ENCODE peak calls at places on chromosome X, in ten cellular contexts. A is AG04449; B is EL; O is activated CD4-positive, alpha-beta memory T cell treated with anti-CD3 and anti-CD28 coated beads, Interleukin-2, amount 10 ng/mL, durations not matched to agents 7 days and 5 days; N is AG08395; M is left lung; F is occipital lobe; Y is DMS153; I is tibial artery; U is pulmonary artery endothelial cell. D is an unnamed sample.
A peak's percentile ranks its signal among the peaks of the same experiment; 100 is the strongest.

GRCh38 chrX:83984961-83985360 is 124.0 kb downstream of the CYLC1 start:
- DNase-seq in A (no peak), B (no peak), O (no peak), N (no peak), M (no peak), F (no peak), Y (no peak), I (no peak), U (no peak), D (no peak)

GRCh38 chrX:48835524-48836329 is at the start of gene PCSK1N:
- DNase-seq in A (no peak), B (no peak), O (no peak), N (no peak), M (no peak), F (no peak), Y (no peak), I (no peak), U (no peak), D (no peak)

GRCh38 chrX:129654652-129655546 is at the start of gene APLN:
- DNase-seq in A (no peak), B (peak; percentile 61), O (no peak), N (no peak), M (no peak), F (peak; percentile 22), Y (no peak), I (peak; percentile 30), U (peak; percentile 26), D (no peak)

GRCh38 chrX:52821079-52821760 is 10.1 kb downstream of the XAGE5 start:
- DNase-seq in A (no peak), B (no peak), O (no peak), N (no peak), M (no peak), F (no peak), Y (no peak), I (no peak), U (no peak), D (no peak)

GRCh38 chrX:581717-582116 is 48.9 kb upstream of the SHOX start:
- DNase-seq in A (no peak), B (peak; percentile 38), O (no peak), N (no peak), M (no peak), F (no peak), Y (no peak), I (no peak), U (no peak), D (no peak)

GRCh38 chrX:24528605-24529004 is 63.5 kb downstream of the PDK3 start:
- DNase-seq in A (no peak), B (no peak), O (no peak), N (no peak), M (no peak), F (no peak), Y (no peak), I (no peak), U (no peak), D (no peak)

GRCh38 chrX:124211312-124211942 is 121.0 kb upstream of the TEX13D start:
- DNase-seq in A (no peak), B (peak; percentile 18), O (peak; percentile 24), N (peak; percentile 26), M (no peak), F (no peak), Y (peak; percentile 59), I (no peak), U (no peak), D (no peak)

GRCh38 chrX:120499301-120500097 is 30.4 kb upstream of the LAMP2 start:
- DNase-seq in A (no peak), B (peak; percentile 8), O (no peak), N (no peak), M (no peak), F (no peak), Y (no peak), I (no peak), U (no peak), D (no peak)

GRCh38 chrX:88612870-88613329 is 134.1 kb upstream of the CPXCR1 start:
- DNase-seq in A (no peak), B (no peak), O (no peak), N (no peak), M (no peak), F (no peak), Y (no peak), I (no peak), U (no peak), D (no peak)

GRCh38 chrX:41522681-41523080 is 75.5 kb downstream of the NYX start:
- DNase-seq in A (no peak), B (no peak), O (no peak), N (no peak), M (no peak), F (no peak), Y (no peak), I (no peak), U (no peak), D (no peak)

GRCh38 chrX:139538907-139539593 is 8.5 kb downstream of the F9 start:
- DNase-seq in A (no peak), B (no peak), O (no peak), N (no peak), M (no peak), F (no peak), Y (peak; percentile 44), I (no peak), U (no peak), D (no peak)

GRCh38 chrX:131366387-131366786 is 77.3 kb upstream of the IGSF1 start:
- DNase-seq in A (no peak), B (no peak), O (no peak), N (no peak), M (no peak), F (no peak), Y (no peak), I (no peak), U (no peak), D (no peak)

GRCh38 chrX:45172890-45173289 is 27.8 kb downstream of the DIPK2B start:
- DNase-seq in A (no peak), B (peak; percentile 53), O (no peak), N (peak; percentile 7), M (no peak), F (no peak), Y (no peak), I (no peak), U (no peak), D (no peak)

GRCh38 chrX:9464435-9465371 is at the start of gene TBL1X:
- DNase-seq in A (no peak), B (peak; percentile 63), O (peak; percentile 64), N (peak; percentile 17), M (peak; percentile 54), F (peak; percentile 2), Y (no peak), I (peak; percentile 22), U (no peak), D (peak; percentile 48)

GRCh38 chrX:7568130-7568529 is 274.8 kb upstream of the VCX start:
- DNase-seq in A (no peak), B (no peak), O (no peak), N (no peak), M (no peak), F (no peak), Y (no peak), I (no peak), U (no peak), D (no peak)

GRCh38 chrX:129842510-129843208 is 1.0 kb downstream of the ZDHHC9 start:
- DNase-seq in A (no peak), B (peak; percentile 18), O (no peak), N (peak; percentile 18), M (peak; percentile 34), F (no peak), Y (peak; percentile 41), I (peak; percentile 24), U (no peak), D (peak; percentile 18)

GRCh38 chrX:125131146-125131545 is 188.5 kb upstream of the TEX13C start:
- DNase-seq in A (no peak), B (no peak), O (no peak), N (no peak), M (no peak), F (no peak), Y (peak; percentile 16), I (no peak), U (no peak), D (no peak)

GRCh38 chrX:36867143-36867542 is 141.0 kb upstream of the FAM47C start:
- DNase-seq in A (no peak), B (peak; percentile 1), O (no peak), N (peak; percentile 17), M (no peak), F (no peak), Y (peak; percentile 1), I (no peak), U (no peak), D (no peak)

GRCh38 chrX:153878969-153879653 is 6.9 kb downstream of the L1CAM start:
- DNase-seq in A (no peak), B (no peak), O (no peak), N (no peak), M (no peak), F (no peak), Y (no peak), I (no peak), U (no peak), D (no peak)

GRCh38 chrX:134749651-134750450 is 91.6 kb upstream of the PLAC1 start:
- DNase-seq in A (no peak), B (no peak), O (no peak), N (no peak), M (no peak), F (no peak), Y (no peak), I (no peak), U (no peak), D (no peak)